ENCODE peak calls at places on chromosomes 12 and 14, in seven cellular contexts. N, I, Y, W, L, H and U are unnamed samples.

GRCh38 chr12:131438874-131439273 is 272.0 kb upstream of the SFSWAP start:
- DNase-seq in I (no peak), W (peak; percentile 62), H (no peak), N (no peak), Y (no peak), L (no peak), U (no peak)

GRCh38 chr14:86153480-86153879 is 623.5 kb downstream of the FLRT2 start:
- DNase-seq in H (no peak), W (peak; percentile 56), L (no peak), N (no peak), I (no peak), Y (no peak), U (no peak)

GRCh38 chr12:38983117-38983571 is 77.8 kb upstream of the CPNE8 start:
- DNase-seq in W (no peak), H (no peak), N (no peak), Y (no peak), I (no peak), L (no peak), U (no peak)

GRCh38 chr12:94621662-94622359 is 28.5 kb downstream of the TMCC3 start:
- DNase-seq in N (peak; percentile 57), I (peak; percentile 61), L (no peak), W (no peak), Y (peak; percentile 11), H (peak; percentile 98), U (no peak)

GRCh38 chr14:43621282-43621681 is 885.8 kb downstream of the FSCB start:
- DNase-seq in H (no peak), W (no peak), N (no peak), I (no peak), Y (no peak), L (no peak), U (no peak)

GRCh38 chr12:57842342-57843294 is 3.9 kb downstream of the CTDSP2 start:
- DNase-seq in N (peak; percentile 59), H (peak; percentile 36), I (no peak), W (peak; percentile 82), Y (no peak), L (no peak), U (no peak)

GRCh38 chr12:127785535-127785934 is 481.4 kb upstream of the TMEM132C start:
- DNase-seq in N (peak; percentile 76), I (peak; percentile 50), L (no peak), Y (no peak), H (no peak), W (no peak), U (no peak)

GRCh38 chr14:82655770-82656169 is 1122.1 kb upstream of the SEL1L start:
- DNase-seq in I (no peak), L (no peak), H (no peak), W (no peak), N (no peak), Y (no peak), U (no peak)

GRCh38 chr12:128729628-128730121 is 94.1 kb downstream of the SLC15A4 start:
- DNase-seq in I (no peak), H (peak; percentile 91), N (no peak), W (no peak), Y (no peak), L (no peak), U (no peak)

GRCh38 chr14:101372494-101372813 is 188.8 kb upstream of the DIO3 start:
- DNase-seq in L (no peak), H (no peak), W (no peak), Y (no peak), I (no peak), N (no peak), U (no peak)

GRCh38 chr14:96649327-96649601 is 147.1 kb downstream of the PAPOLA start:
- DNase-seq in I (no peak), W (no peak), N (no peak), L (no peak), Y (no peak), H (no peak), U (no peak)

GRCh38 chr12:90237841-90238240 is 529.2 kb upstream of the ATP2B1 start:
- DNase-seq in I (no peak), Y (no peak), N (no peak), W (no peak), L (no peak), H (no peak), U (no peak)

GRCh38 chr12:91986084-91986483 is 159.6 kb downstream of the BTG1 start:
- DNase-seq in I (no peak), W (peak; percentile 44), H (peak; percentile 71), L (no peak), Y (peak; percentile 90), N (no peak), U (no peak)

GRCh38 chr14:55075628-55076027 is 24.2 kb downstream of the MAPK1IP1L start:
- DNase-seq in L (no peak), N (peak; percentile 63), W (no peak), I (no peak), H (peak; percentile 39), Y (no peak), U (no peak)

GRCh38 chr14:74562515-74563232 is 49.4 kb downstream of the LTBP2 start:
- DNase-seq in I (no peak), W (no peak), H (no peak), N (peak; percentile 18), L (no peak), Y (no peak), U (peak; percentile 49)

GRCh38 chr14:94795372-94795771 is 25.5 kb upstream of the GSC start:
- DNase-seq in W (no peak), Y (no peak), N (no peak), H (peak; percentile 61), L (no peak), I (peak; percentile 47), U (no peak)

GRCh38 chr14:55579724-55580400 is at the start of gene KTN1:
- DNase-seq in W (peak; percentile 87), H (peak; percentile 89), L (peak; percentile 57), I (no peak), Y (peak; percentile 47), N (peak; percentile 94), U (peak; percentile 81)

GRCh38 chr14:59028476-59029202 is 159.8 kb upstream of the DAAM1 start:
- DNase-seq in H (peak; percentile 98), I (peak; percentile 87), N (peak; percentile 97), Y (peak; percentile 87), W (peak; percentile 65), L (peak; percentile 42), U (peak; percentile 78)